ENCODE peak calls at places on chromosomes 12 and 14, in ten cellular contexts. One of them, this sample, is unnamed.
A peak's percentile ranks its signal among the peaks of the same experiment; 100 is the strongest.

GRCh38 chr14:75426332-75427125 is 1.3 kb upstream of the JDP2 start:
- DNase-seq in heart left ventricle: no peak
- DNase-seq in right lobe of liver: no peak
- DNase-seq in lower leg skin: no peak
- DNase-seq in HL-60: no peak
- DNase-seq in PC-3: no peak
- DNase-seq in GM04504: no peak
- DNase-seq in effector memory CD8-positive, alpha-beta T cell: no peak
- DNase-seq in cardiac muscle cell: no peak
- DNase-seq in HT-29: no peak
- DNase-seq in this sample: no peak

GRCh38 chr12:93895096-93895460 is 217.9 kb downstream of the CRADD start:
- DNase-seq in heart left ventricle: no peak
- DNase-seq in right lobe of liver: no peak
- DNase-seq in lower leg skin: no peak
- DNase-seq in HL-60: no peak
- DNase-seq in PC-3: no peak
- DNase-seq in GM04504: peak; percentile 55
- DNase-seq in effector memory CD8-positive, alpha-beta T cell: no peak
- DNase-seq in cardiac muscle cell: no peak
- DNase-seq in HT-29: no peak
- DNase-seq in this sample: no peak

GRCh38 chr12:9910716-9911421 is 21.3 kb downstream of the CLEC2A start:
- DNase-seq in heart left ventricle: no peak
- DNase-seq in right lobe of liver: no peak
- DNase-seq in lower leg skin: no peak
- DNase-seq in HL-60: no peak
- DNase-seq in PC-3: no peak
- DNase-seq in GM04504: no peak
- DNase-seq in effector memory CD8-positive, alpha-beta T cell: no peak
- DNase-seq in cardiac muscle cell: no peak
- DNase-seq in HT-29: no peak
- DNase-seq in this sample: no peak

GRCh38 chr14:50542941-50543418 is 10.6 kb upstream of the MAP4K5 start:
- DNase-seq in heart left ventricle: no peak
- DNase-seq in right lobe of liver: no peak
- DNase-seq in lower leg skin: peak; percentile 38
- DNase-seq in HL-60: peak; percentile 44
- DNase-seq in PC-3: peak; percentile 87
- DNase-seq in GM04504: no peak
- DNase-seq in effector memory CD8-positive, alpha-beta T cell: peak; percentile 31
- DNase-seq in cardiac muscle cell: peak; percentile 50
- DNase-seq in HT-29: peak; percentile 53
- DNase-seq in this sample: peak; percentile 80

GRCh38 chr14:91352101-91352500 is 65.5 kb downstream of the CCDC88C start:
- DNase-seq in heart left ventricle: peak; percentile 78
- DNase-seq in right lobe of liver: no peak
- DNase-seq in lower leg skin: no peak
- DNase-seq in HL-60: no peak
- DNase-seq in PC-3: no peak
- DNase-seq in GM04504: no peak
- DNase-seq in effector memory CD8-positive, alpha-beta T cell: no peak
- DNase-seq in cardiac muscle cell: no peak
- DNase-seq in HT-29: no peak
- DNase-seq in this sample: no peak

GRCh38 chr12:107079172-107080011 is 14.0 kb downstream of the CRY1 start:
- DNase-seq in heart left ventricle: no peak
- DNase-seq in right lobe of liver: no peak
- DNase-seq in lower leg skin: no peak
- DNase-seq in HL-60: peak; percentile 3
- DNase-seq in PC-3: peak; percentile 84
- DNase-seq in GM04504: peak; percentile 6
- DNase-seq in effector memory CD8-positive, alpha-beta T cell: no peak
- DNase-seq in cardiac muscle cell: peak; percentile 11
- DNase-seq in HT-29: peak; percentile 39
- DNase-seq in this sample: peak; percentile 57

GRCh38 chr12:25074954-25075353 is 120.0 kb downstream of the DNAI7 start:
- DNase-seq in heart left ventricle: no peak
- DNase-seq in right lobe of liver: no peak
- DNase-seq in lower leg skin: no peak
- DNase-seq in HL-60: no peak
- DNase-seq in PC-3: no peak
- DNase-seq in GM04504: no peak
- DNase-seq in effector memory CD8-positive, alpha-beta T cell: no peak
- DNase-seq in cardiac muscle cell: no peak
- DNase-seq in HT-29: no peak
- DNase-seq in this sample: no peak

GRCh38 chr14:93959239-93960107 is 16.9 kb downstream of the ASB2 start:
- DNase-seq in heart left ventricle: peak; percentile 77
- DNase-seq in right lobe of liver: no peak
- DNase-seq in lower leg skin: no peak
- DNase-seq in HL-60: peak; percentile 92
- DNase-seq in PC-3: peak; percentile 95
- DNase-seq in GM04504: peak; percentile 80
- DNase-seq in effector memory CD8-positive, alpha-beta T cell: peak; percentile 91
- DNase-seq in cardiac muscle cell: peak; percentile 47
- DNase-seq in HT-29: peak; percentile 77
- DNase-seq in this sample: peak; percentile 77

GRCh38 chr12:109255377-109255776 is 53.7 kb downstream of the FOXN4 start:
- DNase-seq in heart left ventricle: no peak
- DNase-seq in right lobe of liver: no peak
- DNase-seq in lower leg skin: no peak
- DNase-seq in HL-60: no peak
- DNase-seq in PC-3: peak; percentile 43
- DNase-seq in GM04504: no peak
- DNase-seq in effector memory CD8-positive, alpha-beta T cell: no peak
- DNase-seq in cardiac muscle cell: no peak
- DNase-seq in HT-29: peak; percentile 34
- DNase-seq in this sample: peak; percentile 51

GRCh38 chr12:27525373-27525772 is 1.4 kb downstream of the PPFIBP1 start:
- DNase-seq in heart left ventricle: no peak
- DNase-seq in right lobe of liver: no peak
- DNase-seq in lower leg skin: no peak
- DNase-seq in HL-60: no peak
- DNase-seq in PC-3: peak; percentile 88
- DNase-seq in GM04504: no peak
- DNase-seq in effector memory CD8-positive, alpha-beta T cell: no peak
- DNase-seq in cardiac muscle cell: no peak
- DNase-seq in HT-29: peak; percentile 45
- DNase-seq in this sample: peak; percentile 95

GRCh38 chr12:67698711-67699603 is 50.4 kb downstream of the DYRK2 start:
- DNase-seq in heart left ventricle: no peak
- DNase-seq in right lobe of liver: no peak
- DNase-seq in lower leg skin: no peak
- DNase-seq in HL-60: peak; percentile 32
- DNase-seq in PC-3: peak; percentile 53
- DNase-seq in GM04504: no peak
- DNase-seq in effector memory CD8-positive, alpha-beta T cell: peak; percentile 11
- DNase-seq in cardiac muscle cell: no peak
- DNase-seq in HT-29: no peak
- DNase-seq in this sample: no peak

GRCh38 chr12:40435251-40435650 is 210.5 kb downstream of the LRRK2 start:
- DNase-seq in heart left ventricle: no peak
- DNase-seq in right lobe of liver: no peak
- DNase-seq in lower leg skin: no peak
- DNase-seq in HL-60: no peak
- DNase-seq in PC-3: no peak
- DNase-seq in GM04504: no peak
- DNase-seq in effector memory CD8-positive, alpha-beta T cell: no peak
- DNase-seq in cardiac muscle cell: no peak
- DNase-seq in HT-29: no peak
- DNase-seq in this sample: no peak

GRCh38 chr14:68449565-68450295 is 343.1 kb downstream of the ZFP36L1 start:
- DNase-seq in heart left ventricle: no peak
- DNase-seq in right lobe of liver: no peak
- DNase-seq in lower leg skin: no peak
- DNase-seq in HL-60: no peak
- DNase-seq in PC-3: no peak
- DNase-seq in GM04504: no peak
- DNase-seq in effector memory CD8-positive, alpha-beta T cell: no peak
- DNase-seq in cardiac muscle cell: no peak
- DNase-seq in HT-29: no peak
- DNase-seq in this sample: no peak

GRCh38 chr12:54988402-54989054 is 4.0 kb upstream of the TESPA1 start:
- DNase-seq in heart left ventricle: peak; percentile 94
- DNase-seq in right lobe of liver: peak; percentile 87
- DNase-seq in lower leg skin: peak; percentile 34
- DNase-seq in HL-60: no peak
- DNase-seq in PC-3: peak; percentile 26
- DNase-seq in GM04504: no peak
- DNase-seq in effector memory CD8-positive, alpha-beta T cell: no peak
- DNase-seq in cardiac muscle cell: no peak
- DNase-seq in HT-29: peak; percentile 20
- DNase-seq in this sample: peak; percentile 60

GRCh38 chr12:42097971-42098370 is 46.7 kb downstream of the GXYLT1 start:
- DNase-seq in heart left ventricle: no peak
- DNase-seq in right lobe of liver: no peak
- DNase-seq in lower leg skin: no peak
- DNase-seq in HL-60: peak; percentile 14
- DNase-seq in PC-3: no peak
- DNase-seq in GM04504: no peak
- DNase-seq in effector memory CD8-positive, alpha-beta T cell: peak; percentile 4
- DNase-seq in cardiac muscle cell: no peak
- DNase-seq in HT-29: no peak
- DNase-seq in this sample: no peak

GRCh38 chr12:66269757-66270383 is 32.4 kb upstream of the HELB start:
- DNase-seq in heart left ventricle: no peak
- DNase-seq in right lobe of liver: no peak
- DNase-seq in lower leg skin: no peak
- DNase-seq in HL-60: peak; percentile 69
- DNase-seq in PC-3: peak; percentile 68
- DNase-seq in GM04504: peak; percentile 20
- DNase-seq in effector memory CD8-positive, alpha-beta T cell: no peak
- DNase-seq in cardiac muscle cell: peak; percentile 49
- DNase-seq in HT-29: peak; percentile 29
- DNase-seq in this sample: peak; percentile 61

GRCh38 chr12:107372229-107372658 is 278.9 kb upstream of the CRY1 start:
- DNase-seq in heart left ventricle: no peak
- DNase-seq in right lobe of liver: no peak
- DNase-seq in lower leg skin: no peak
- DNase-seq in HL-60: peak; percentile 67
- DNase-seq in PC-3: no peak
- DNase-seq in GM04504: no peak
- DNase-seq in effector memory CD8-positive, alpha-beta T cell: peak; percentile 42
- DNase-seq in cardiac muscle cell: no peak
- DNase-seq in HT-29: no peak
- DNase-seq in this sample: no peak

GRCh38 chr12:127582074-127582473 is 684.9 kb upstream of the TMEM132C start:
- DNase-seq in heart left ventricle: no peak
- DNase-seq in right lobe of liver: no peak
- DNase-seq in lower leg skin: no peak
- DNase-seq in HL-60: no peak
- DNase-seq in PC-3: no peak
- DNase-seq in GM04504: no peak
- DNase-seq in effector memory CD8-positive, alpha-beta T cell: no peak
- DNase-seq in cardiac muscle cell: no peak
- DNase-seq in HT-29: no peak
- DNase-seq in this sample: no peak

GRCh38 chr14:103073876-103074698 is 9.9 kb upstream of the LBHD2 start:
- DNase-seq in heart left ventricle: peak; percentile 58
- DNase-seq in right lobe of liver: no peak
- DNase-seq in lower leg skin: no peak
- DNase-seq in HL-60: no peak
- DNase-seq in PC-3: no peak
- DNase-seq in GM04504: no peak
- DNase-seq in effector memory CD8-positive, alpha-beta T cell: no peak
- DNase-seq in cardiac muscle cell: no peak
- DNase-seq in HT-29: peak; percentile 36
- DNase-seq in this sample: no peak

GRCh38 chr14:75299576-75299975 is 20.9 kb downstream of the FOS start:
- DNase-seq in heart left ventricle: no peak
- DNase-seq in right lobe of liver: no peak
- DNase-seq in lower leg skin: no peak
- DNase-seq in HL-60: no peak
- DNase-seq in PC-3: no peak
- DNase-seq in GM04504: no peak
- DNase-seq in effector memory CD8-positive, alpha-beta T cell: no peak
- DNase-seq in cardiac muscle cell: no peak
- DNase-seq in HT-29: no peak
- DNase-seq in this sample: no peak

GRCh38 chr12:109464642-109465351 is 12.3 kb downstream of the KCTD10 start:
- DNase-seq in heart left ventricle: no peak
- DNase-seq in right lobe of liver: no peak
- DNase-seq in lower leg skin: no peak
- DNase-seq in HL-60: no peak
- DNase-seq in PC-3: no peak
- DNase-seq in GM04504: no peak
- DNase-seq in effector memory CD8-positive, alpha-beta T cell: no peak
- DNase-seq in cardiac muscle cell: no peak
- DNase-seq in HT-29: no peak
- DNase-seq in this sample: peak; percentile 34

GRCh38 chr12:43835656-43836454 is at the start of gene TMEM117:
- DNase-seq in heart left ventricle: peak; percentile 89
- DNase-seq in right lobe of liver: peak; percentile 80
- DNase-seq in lower leg skin: peak; percentile 65
- DNase-seq in HL-60: peak; percentile 57
- DNase-seq in PC-3: peak; percentile 52
- DNase-seq in GM04504: peak; percentile 47
- DNase-seq in effector memory CD8-positive, alpha-beta T cell: peak; percentile 50
- DNase-seq in cardiac muscle cell: peak; percentile 79
- DNase-seq in HT-29: peak; percentile 59
- DNase-seq in this sample: peak; percentile 54

GRCh38 chr14:80636071-80636470 is 305.5 kb downstream of the CEP128 start:
- DNase-seq in heart left ventricle: no peak
- DNase-seq in right lobe of liver: no peak
- DNase-seq in lower leg skin: no peak
- DNase-seq in HL-60: no peak
- DNase-seq in PC-3: peak; percentile 50
- DNase-seq in GM04504: no peak
- DNase-seq in effector memory CD8-positive, alpha-beta T cell: no peak
- DNase-seq in cardiac muscle cell: no peak
- DNase-seq in HT-29: no peak
- DNase-seq in this sample: peak; percentile 27

GRCh38 chr12:133221241-133221640 is 14.4 kb downstream of the ANHX start:
- DNase-seq in heart left ventricle: no peak
- DNase-seq in right lobe of liver: no peak
- DNase-seq in lower leg skin: no peak
- DNase-seq in HL-60: no peak
- DNase-seq in PC-3: no peak
- DNase-seq in GM04504: no peak
- DNase-seq in effector memory CD8-positive, alpha-beta T cell: no peak
- DNase-seq in cardiac muscle cell: no peak
- DNase-seq in HT-29: no peak
- DNase-seq in this sample: no peak

GRCh38 chr12:87020071-87020470 is 763.9 kb upstream of the MGAT4C start:
- DNase-seq in heart left ventricle: no peak
- DNase-seq in right lobe of liver: no peak
- DNase-seq in lower leg skin: no peak
- DNase-seq in HL-60: no peak
- DNase-seq in PC-3: no peak
- DNase-seq in GM04504: no peak
- DNase-seq in effector memory CD8-positive, alpha-beta T cell: no peak
- DNase-seq in cardiac muscle cell: no peak
- DNase-seq in HT-29: no peak
- DNase-seq in this sample: no peak

GRCh38 chr14:68367444-68368014 is 425.3 kb downstream of the ZFP36L1 start:
- DNase-seq in heart left ventricle: no peak
- DNase-seq in right lobe of liver: no peak
- DNase-seq in lower leg skin: no peak
- DNase-seq in HL-60: no peak
- DNase-seq in PC-3: no peak
- DNase-seq in GM04504: no peak
- DNase-seq in effector memory CD8-positive, alpha-beta T cell: no peak
- DNase-seq in cardiac muscle cell: no peak
- DNase-seq in HT-29: no peak
- DNase-seq in this sample: no peak

GRCh38 chr12:69065804-69066203 is 132.8 kb upstream of the CPM start:
- DNase-seq in heart left ventricle: no peak
- DNase-seq in right lobe of liver: no peak
- DNase-seq in lower leg skin: no peak
- DNase-seq in HL-60: no peak
- DNase-seq in PC-3: peak; percentile 93
- DNase-seq in GM04504: no peak
- DNase-seq in effector memory CD8-positive, alpha-beta T cell: no peak
- DNase-seq in cardiac muscle cell: no peak
- DNase-seq in HT-29: no peak
- DNase-seq in this sample: no peak

GRCh38 chr14:42214981-42215491 is 608.4 kb downstream of the LRFN5 start:
- DNase-seq in heart left ventricle: no peak
- DNase-seq in right lobe of liver: no peak
- DNase-seq in lower leg skin: peak; percentile 32
- DNase-seq in HL-60: no peak
- DNase-seq in PC-3: peak; percentile 94
- DNase-seq in GM04504: peak; percentile 47
- DNase-seq in effector memory CD8-positive, alpha-beta T cell: no peak
- DNase-seq in cardiac muscle cell: peak; percentile 5
- DNase-seq in HT-29: peak; percentile 11
- DNase-seq in this sample: peak; percentile 2

This sample was measured in dermis blood vessel endothelial cell.